ENCODE peak calls at places on chromosomes 16 and 17, in four cellular contexts. A is GM23338, M is prostate gland, N is stomach. R is an unnamed sample. For H3K4me1, the result is how much of the 10 kb centered on the place peaks cover.

GRCh38 chr16:90019543-90020259 is 445 bp upstream of the DBNDD1 start:
- DNase-seq in A (peak), M (no peak), N (peak), R (no peak)

GRCh38 chr17:43917348-43918025 is 10.2 kb upstream of the MPP2 start:
- DNase-seq in A (peak), M (no peak), N (peak), R (no peak)

GRCh38 chr17:54900457-54901229 is at the start of gene TOM1L1:
- DNase-seq in A (peak), M (peak), N (peak), R (no peak)

GRCh38 chr16:79542196-79542859 is 58.2 kb downstream of the MAF start:
- DNase-seq in A (no peak), M (no peak), N (no peak), R (no peak)

GRCh38 chr16:23149267-23149992 is at the start of gene USP31:
- DNase-seq in A (peak), M (peak), N (peak), R (peak)

GRCh38 chr17:81487487-81488275 is 24.9 kb downstream of the ACTG1 start:
- DNase-seq in A (peak), M (peak), N (peak), R (no peak)

GRCh38 chr17:55825213-55825612 is 74.4 kb downstream of the PCTP start:
- DNase-seq in A (peak), M (no peak), N (no peak), R (no peak)

GRCh38 chr16:85752511-85753420 is 1.9 kb upstream of the C16orf74 start:
- DNase-seq in A (peak), M (peak), N (peak), R (no peak)

GRCh38 chr16:24146523-24146922 is 109.6 kb upstream of the CACNG3 start:
- DNase-seq in A (no peak), M (no peak), N (no peak), R (no peak)

GRCh38 chr17:56756536-56756935 is 77.2 kb downstream of the C17orf67 start:
- DNase-seq in A (no peak), M (no peak), N (no peak), R (no peak)

GRCh38 chr16:15057755-15058417 is 2.0 kb upstream of the NTAN1 start:
- DNase-seq in A (no peak), M (no peak), N (peak), R (no peak)

GRCh38 chr16:86611517-86611840 is 33.1 kb downstream of the FOXL1 start:
- DNase-seq in A (no peak), M (no peak), N (no peak), R (no peak)

GRCh38 chr17:40567377-40567776 is 2.1 kb upstream of the CCR7 start:
- DNase-seq in A (no peak), M (no peak), N (no peak), R (no peak)

GRCh38 chr17:77734371-77735050 is 224.0 kb upstream of the TNRC6C start:
- DNase-seq in A (peak), M (peak), N (peak), R (peak)

GRCh38 chr17:81083125-81083765 is 48.3 kb downstream of the BAIAP2 start:
- DNase-seq in A (no peak), M (peak), N (peak), R (no peak)

GRCh38 chr16:13291934-13292333 is 390.5 kb downstream of the SHISA9 start:
- DNase-seq in A (peak), M (no peak), N (no peak), R (no peak)

GRCh38 chr16:14559809-14560227 is 70.2 kb downstream of the PARN start:
- DNase-seq in A (no peak), M (peak), N (peak), R (no peak)

GRCh38 chr17:78400581-78401240 is 22.3 kb downstream of the PGS1 start:
- DNase-seq in A (no peak), M (no peak), N (no peak), R (no peak)

GRCh38 chr16:47660540-47660939 is 199.4 kb downstream of the PHKB start:
- DNase-seq in A (peak), M (no peak), N (no peak), R (no peak)

DNA sequence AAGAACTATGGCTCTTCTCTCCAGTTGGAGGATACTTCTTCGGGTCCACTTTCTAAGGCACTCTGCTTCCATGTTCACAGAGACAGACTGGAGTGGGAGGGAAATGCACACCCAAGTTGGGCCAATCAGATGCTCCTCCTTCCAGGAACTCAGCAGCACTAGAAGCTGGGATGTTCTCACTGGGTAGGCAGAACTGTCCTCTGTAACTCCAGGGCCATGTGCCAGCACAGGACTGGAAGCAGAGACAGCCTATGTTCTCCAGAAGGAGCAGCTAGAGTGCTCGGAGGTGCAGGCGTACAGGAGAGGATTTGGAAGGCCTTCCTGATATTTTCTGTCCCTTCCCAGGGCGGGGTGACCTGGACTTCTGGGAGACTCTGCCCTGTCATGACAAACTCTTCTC is 50.0 kb upstream of the SREBF1 start:
- DNase-seq in A (no peak), M (no peak), N (no peak), R (no peak)
- TF ChIP-seq POLR2AphosphoS5 in A (no peak), M (no peak), N (no peak), R (no peak)

DNA sequence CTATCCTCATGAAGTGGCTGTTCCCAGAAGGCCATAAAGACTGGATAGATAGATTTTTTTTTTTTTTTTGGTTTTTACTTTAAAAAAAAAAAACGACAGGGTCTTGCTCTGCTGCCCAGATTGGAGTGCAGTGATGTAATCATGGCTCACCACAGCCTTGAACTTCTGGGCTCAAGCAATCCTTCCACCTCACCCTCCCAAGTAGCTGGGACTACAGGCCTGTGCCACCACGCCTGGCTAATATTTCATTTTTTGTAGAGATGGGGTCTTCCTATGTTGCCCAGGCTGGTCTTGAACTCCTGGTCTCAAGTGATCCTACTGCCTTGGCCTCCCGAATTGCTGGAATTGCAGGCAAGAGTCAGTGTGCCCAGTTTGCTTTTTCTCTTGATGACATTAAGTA is 102.2 kb downstream of the XYLT1 start:
- DNase-seq in A (no peak), M (no peak), N (no peak), R (no peak)
- H3K27ac ChIP-seq in A (peak), M (no peak), N (peak), R (no peak)

GRCh38 chr16:16149710-16150116 is 73.6 kb downstream of the ABCC6 start:
- DNase-seq in A (no peak), M (no peak), N (no peak), R (no peak)

GRCh38 chr16:16146380-16147315 is 76.6 kb downstream of the ABCC6 start:
- DNase-seq in A (no peak), M (no peak), N (no peak), R (no peak)

GRCh38 chr16:16148755-16149154 is 74.5 kb downstream of the ABCC6 start:
- DNase-seq in A (no peak), M (no peak), N (no peak), R (no peak)

GRCh38 chr16:16145286-16145685 is 78.0 kb downstream of the ABCC6 start:
- DNase-seq in A (no peak), M (no peak), N (no peak), R (no peak)

GRCh38 chr16:16147316-16147999 is 75.8 kb downstream of the ABCC6 start:
- DNase-seq in A (no peak), M (no peak), N (no peak), R (no peak)
- H3K4me1 ChIP-seq in A (under half), M (under half), N (under half), R (under half)

GRCh38 chr17:8204761-8205555 is 5.4 kb downstream of the AURKB start:
- DNase-seq in A (no peak), M (no peak), N (no peak), R (no peak)
- TF ChIP-seq POLR2AphosphoS5 in A (no peak), M (no peak), N (no peak), R (no peak)

GRCh38 chr17:47274319-47275069 is 20.9 kb downstream of the ITGB3 start:
- DNase-seq in A (no peak), M (no peak), N (no peak), R (no peak)

GRCh38 chr17:47276444-47276843 is 22.8 kb downstream of the ITGB3 start:
- DNase-seq in A (no peak), M (no peak), N (no peak), R (no peak)

GRCh38 chr17:47273245-47273644 is 19.6 kb downstream of the ITGB3 start:
- DNase-seq in A (no peak), M (no peak), N (no peak), R (no peak)

GRCh38 chr17:47276868-47277267 is 23.2 kb downstream of the ITGB3 start:
- DNase-seq in A (peak), M (no peak), N (peak), R (no peak)

DNA sequence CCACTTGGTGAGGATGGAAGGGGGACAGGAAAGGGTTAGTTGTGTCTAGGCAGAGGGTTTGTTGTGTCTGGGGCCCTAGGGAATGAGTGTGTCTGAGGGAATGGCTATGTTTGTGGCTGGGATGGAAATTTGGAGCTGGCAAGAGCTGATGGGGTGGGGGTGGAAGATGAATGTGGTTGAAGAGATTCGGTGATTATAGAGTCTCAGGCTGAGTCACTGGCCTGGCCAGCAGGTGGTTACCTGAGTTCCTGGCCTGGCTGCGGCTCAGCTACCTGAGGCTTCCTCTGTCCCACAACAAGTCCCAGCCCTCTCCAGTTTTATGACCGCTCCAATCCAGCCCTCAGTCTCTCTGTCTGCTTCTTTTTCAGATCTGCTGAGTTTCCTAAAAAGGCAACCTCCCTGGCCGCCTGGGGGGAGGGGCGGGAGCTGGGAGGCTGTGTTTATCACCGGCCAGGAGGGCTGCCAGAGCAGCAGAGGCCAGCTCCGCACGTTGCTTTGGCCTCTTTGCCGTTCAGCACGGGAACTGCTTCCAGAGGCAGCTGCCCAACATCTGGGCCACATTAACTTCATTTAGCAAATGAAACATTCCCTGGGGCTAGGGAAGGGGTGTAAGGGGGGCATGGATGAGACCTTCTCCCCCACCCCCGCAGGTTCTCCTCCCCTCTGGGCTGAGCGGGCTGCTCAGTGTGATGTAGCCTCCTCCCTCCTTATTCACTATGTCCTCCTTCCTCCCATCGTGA is 21.8 kb downstream of the ITGB3 start:
- DNase-seq in A (peak), M (peak), N (peak), R (peak)
- H3K27ac ChIP-seq in A (peak), M (peak), N (peak), R (peak)

DNA sequence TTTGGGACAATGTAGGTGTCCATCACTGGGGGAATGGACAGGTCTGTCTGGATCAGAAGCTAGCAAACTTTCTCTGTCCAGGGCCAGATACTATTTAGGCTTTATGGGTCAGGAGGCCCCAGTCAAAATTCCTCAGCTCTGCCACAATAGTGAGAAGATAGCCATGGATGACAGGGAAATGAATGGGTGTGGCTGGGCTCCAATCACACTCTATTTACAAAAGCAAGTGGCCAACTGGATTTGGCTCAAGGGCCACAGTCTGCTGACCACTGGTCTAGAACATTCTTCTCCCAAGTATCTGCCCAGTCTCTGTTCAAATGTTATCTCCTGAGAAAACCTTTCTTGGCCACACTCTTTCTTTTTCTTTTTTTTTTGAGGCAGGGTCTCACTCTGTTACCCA is 339.9 kb downstream of the SOX9 start:
- DNase-seq in A (no peak), M (no peak), N (peak), R (no peak)
- H3K4me1 ChIP-seq in A (under half), M (under half), N (under half), R (under half)

GRCh38 chr16:72835041-72835440 is 212.9 kb downstream of the ZFHX3 start:
- DNase-seq in A (no peak), M (no peak), N (no peak), R (no peak)
- TF ChIP-seq POLR2AphosphoS5 in A (no peak), M (no peak), N (no peak), R (no peak)